ENCODE peak calls at places on chromosomes 3 and 15, in four cellular contexts. U is activated T-helper 2 cell treated with anti-CD3 and anti-CD28 coated beads, Interferon-gamma antibody, Interleukin-2, Interleukin-4, amounts not matched to agents 10 μg/mL and 5 μg/mL and 100 μg/mL, durations not matched to agents 14 hours and 24 hours and 36 hours; P is uterus; A is PC-9. E is an unnamed sample.

GRCh38 chr3:158725348-158725966 is 6.8 kb downstream of the RARRES1 start:
- DNase-seq in U (no peak), P (peak; percentile 70), A (peak; percentile 49), E (no peak)

GRCh38 chr15:60932051-60932915 is 296.8 kb downstream of the RORA start:
- DNase-seq in U (no peak), P (no peak), A (peak; percentile 85), E (no peak)

GRCh38 chr15:79179597-79179996 is 89.0 kb upstream of the RASGRF1 start:
- DNase-seq in U (no peak), P (no peak), A (no peak), E (no peak)

GRCh38 chr3:188169826-188170455 is 16.0 kb downstream of the LPP start:
- DNase-seq in U (no peak), P (peak; percentile 77), A (no peak), E (peak; percentile 50)

GRCh38 chr15:28919201-28919627 is 33.4 kb downstream of the APBA2 start:
- DNase-seq in U (peak; percentile 17), P (no peak), A (no peak), E (no peak)

GRCh38 chr15:65651831-65652749 is 30.4 kb downstream of the SLC24A1 start:
- DNase-seq in U (no peak), P (no peak), A (no peak), E (no peak)

GRCh38 chr3:66450389-66451022 is 50.3 kb downstream of the LRIG1 start:
- DNase-seq in U (no peak), P (peak; percentile 85), A (no peak), E (peak; percentile 55)

GRCh38 chr3:33749546-33750215 is 31.6 kb upstream of the CLASP2 start:
- DNase-seq in U (no peak), P (no peak), A (no peak), E (no peak)

GRCh38 chr3:141021261-141021660 is 29.9 kb upstream of the SPSB4 start:
- DNase-seq in U (no peak), P (no peak), A (no peak), E (no peak)

GRCh38 chr3:39809181-39809994 is at the start of gene MYRIP:
- DNase-seq in U (no peak), P (peak; percentile 26), A (peak; percentile 17), E (peak; percentile 61)

GRCh38 chr3:64225695-64226499 is 631 bp upstream of the PRICKLE2 start:
- DNase-seq in U (no peak), P (no peak), A (no peak), E (no peak)

GRCh38 chr15:91049378-91050127 is 27.2 kb upstream of the VPS33B start:
- DNase-seq in U (peak; percentile 61), P (peak; percentile 35), A (peak; percentile 47), E (no peak)

GRCh38 chr3:187828571-187829452 is 83.5 kb upstream of the BCL6 start:
- DNase-seq in U (no peak), P (no peak), A (no peak), E (no peak)

GRCh38 chr3:147903037-147903436 is 493.9 kb downstream of the ZIC1 start:
- DNase-seq in U (no peak), P (no peak), A (no peak), E (no peak)

GRCh38 chr15:92082217-92082843 is 228.8 kb downstream of the SLCO3A1 start:
- DNase-seq in U (peak; percentile 22), P (peak; percentile 67), A (peak; percentile 61), E (peak; percentile 67)

GRCh38 chr3:64530434-64531049 is 157.3 kb downstream of the ADAMTS9 start:
- DNase-seq in U (peak; percentile 9), P (peak; percentile 78), A (peak; percentile 64), E (no peak)

GRCh38 chr3:112074616-112075497 is 11.3 kb upstream of the C3orf52 start:
- DNase-seq in U (peak; percentile 46), P (no peak), A (peak; percentile 94), E (no peak)

GRCh38 chr3:14803981-14804834 is 14.6 kb upstream of the FGD5 start:
- DNase-seq in U (no peak), P (no peak), A (no peak), E (peak; percentile 44)

GRCh38 chr3:138331143-138331894 is 1.7 kb upstream of the NME9 start:
- DNase-seq in U (no peak), P (no peak), A (no peak), E (no peak)

E was measured in left ventricle myocardium inferior.